ENCODE peak calls at places on chromosomes 16 and 17, in six cellular contexts. U is prostate gland; B is CD4-positive, CD25-positive, alpha-beta regulatory T cell; H is small intestine; I is naive thymus-derived CD4-positive, alpha-beta T cell; X is cardiac muscle cell. T is an unnamed sample.
A peak's percentile ranks its signal among the peaks of the same experiment; 100 is the strongest.

GRCh38 chr17:75844530-75845057 is 390 bp upstream of the UNC13D start:
- DNase-seq in U (peak; percentile 81), B (peak; percentile 54), H (peak; percentile 90), I (no peak), X (no peak), T (peak; percentile 85)

GRCh38 chr16:56911771-56912541 is 20.0 kb upstream of the HERPUD1 start:
- DNase-seq in U (no peak), B (no peak), H (no peak), I (no peak), X (no peak), T (peak; percentile 74)

GRCh38 chr17:83083368-83084201 is 4.2 kb downstream of the METRNL start:
- DNase-seq in U (no peak), B (no peak), H (peak; percentile 56), I (no peak), X (no peak), T (no peak)

GRCh38 chr16:57663917-57664661 is 4.0 kb upstream of the ADGRG3 start:
- DNase-seq in U (no peak), B (no peak), H (no peak), I (no peak), X (peak; percentile 36), T (no peak)

GRCh38 chr16:58670177-58670576 is 14.4 kb downstream of the SLC38A7 start:
- DNase-seq in U (no peak), B (no peak), H (no peak), I (no peak), X (no peak), T (no peak)

GRCh38 chr17:57340160-57340981 is 84.0 kb downstream of the MSI2 start:
- DNase-seq in U (no peak), B (no peak), H (no peak), I (no peak), X (no peak), T (no peak)

GRCh38 chr17:63041722-63042121 is 75.7 kb downstream of the TANC2 start:
- DNase-seq in U (no peak), B (no peak), H (no peak), I (no peak), X (no peak), T (no peak)

GRCh38 chr17:66604381-66604780 is 230.5 kb upstream of the CACNG5 start:
- DNase-seq in U (no peak), B (no peak), H (no peak), I (no peak), X (no peak), T (no peak)

GRCh38 chr16:53261276-53261675 is 173.0 kb upstream of the RBL2 start:
- DNase-seq in U (no peak), B (no peak), H (no peak), I (no peak), X (no peak), T (no peak)

GRCh38 chr17:62870581-62870964 is 62.5 kb upstream of the MARCHF10 start:
- DNase-seq in U (no peak), B (no peak), H (no peak), I (no peak), X (no peak), T (no peak)

GRCh38 chr17:81865733-81866439 is 5.3 kb downstream of the ARHGDIA start:
- DNase-seq in U (no peak), B (no peak), H (peak; percentile 99), I (peak; percentile 16), X (no peak), T (peak; percentile 96)

GRCh38 chr17:55093358-55093757 is 124.8 kb downstream of the STXBP4 start:
- DNase-seq in U (no peak), B (peak; percentile 27), H (no peak), I (no peak), X (no peak), T (no peak)

GRCh38 chr17:72634621-72635020 is 457.9 kb downstream of the SLC39A11 start:
- DNase-seq in U (peak; percentile 49), B (no peak), H (peak; percentile 51), I (no peak), X (no peak), T (peak; percentile 65)

GRCh38 chr17:71546369-71546864 is 574.4 kb upstream of the SOX9 start:
- DNase-seq in U (no peak), B (no peak), H (no peak), I (no peak), X (no peak), T (no peak)

GRCh38 chr17:81859906-81860755 is at the start of gene P4HB:
- DNase-seq in U (no peak), B (no peak), H (no peak), I (no peak), X (no peak), T (peak; percentile 33)

GRCh38 chr17:8883353-8883752 is 15.9 kb upstream of the PIK3R6 start:
- DNase-seq in U (no peak), B (no peak), H (no peak), I (no peak), X (no peak), T (no peak)

GRCh38 chr16:89357055-89357454 is 133.3 kb downstream of the ANKRD11 start:
- DNase-seq in U (no peak), B (peak; percentile 62), H (peak; percentile 35), I (no peak), X (no peak), T (no peak)

GRCh38 chr16:84068041-84068440 is 25.4 kb upstream of the SLC38A8 start:
- DNase-seq in U (no peak), B (no peak), H (no peak), I (no peak), X (no peak), T (no peak)

GRCh38 chr17:31068291-31068690 is 26.5 kb upstream of the NF1 start:
- DNase-seq in U (no peak), B (peak; percentile 78), H (peak; percentile 59), I (no peak), X (no peak), T (peak; percentile 65)

GRCh38 chr16:75267631-75268264 is 16.3 kb upstream of the BCAR1 start:
- DNase-seq in U (peak; percentile 66), B (no peak), H (peak; percentile 93), I (no peak), X (peak; percentile 90), T (peak; percentile 84)

GRCh38 chr17:10117085-10117484 is 81.3 kb downstream of the GAS7 start:
- DNase-seq in U (no peak), B (no peak), H (no peak), I (no peak), X (no peak), T (no peak)

GRCh38 chr16:53952215-53953208 is 248.6 kb downstream of the FTO start:
- DNase-seq in U (no peak), B (peak; percentile 70), H (peak; percentile 66), I (peak; percentile 19), X (no peak), T (no peak)

GRCh38 chr16:82701302-82702022 is 74.7 kb downstream of the CDH13 start:
- DNase-seq in U (no peak), B (no peak), H (no peak), I (no peak), X (no peak), T (no peak)

GRCh38 chr17:40350410-40351184 is 13.9 kb downstream of the GJD3 start:
- DNase-seq in U (no peak), B (no peak), H (no peak), I (no peak), X (peak; percentile 31), T (no peak)

GRCh38 chr16:68005786-68006286 is 6.6 kb upstream of the DPEP2 start:
- DNase-seq in U (no peak), B (peak; percentile 97), H (peak; percentile 14), I (peak; percentile 81), X (no peak), T (peak; percentile 47)

GRCh38 chr17:81553616-81554181 is 1.5 kb upstream of the FAAP100 start:
- DNase-seq in U (no peak), B (no peak), H (peak; percentile 19), I (no peak), X (no peak), T (peak; percentile 33)

GRCh38 chr17:68378202-68379149 is 78.8 kb downstream of the WIPI1 start:
- DNase-seq in U (peak; percentile 90), B (no peak), H (peak; percentile 12), I (no peak), X (no peak), T (peak; percentile 77)

GRCh38 chr16:66199189-66199588 is 167.3 kb upstream of the CDH5 start:
- DNase-seq in U (no peak), B (no peak), H (no peak), I (no peak), X (no peak), T (no peak)

GRCh38 chr16:2804728-2805127 is 6.5 kb downstream of the PRSS41 start:
- DNase-seq in U (no peak), B (no peak), H (no peak), I (no peak), X (no peak), T (no peak)
- H3K4me3 ChIP-seq in U (no peak overlapping the region), B (no peak overlapping the region), H (no peak overlapping the region), I (no peak overlapping the region), X (no peak overlapping the region), T (no peak overlapping the region)

GRCh38 chr17:78271419-78272160 is 40.2 kb downstream of the TMEM235 start:
- DNase-seq in U (no peak), B (no peak), H (no peak), I (no peak), X (no peak), T (no peak)
- H3K4me1 ChIP-seq in U (no peaks in the 10 kb centered on the region), B (peaks cover 26% of the 10 kb centered on the region), H (no peaks in the 10 kb centered on the region), I (peaks cover 37% of the 10 kb centered on the region), X (peaks cover 52% of the 10 kb centered on the region), T (peaks cover 10% of the 10 kb centered on the region)

GRCh38 chr16:29804020-29804419 is 2.3 kb upstream of the MAZ start:
- DNase-seq in U (no peak), B (no peak), H (no peak), I (no peak), X (no peak), T (no peak)
- H3K4me3 ChIP-seq in U (no peak overlapping the region), B (peak overlapping the region; percentile 72), H (no peak overlapping the region), I (no peak overlapping the region), X (no peak overlapping the region), T (no peak overlapping the region)

GRCh38 chr17:78126895-78127239 is 1.7 kb downstream of the TMC6 start:
- DNase-seq in U (no peak), B (no peak), H (no peak), I (no peak), X (no peak), T (no peak)
- H3K4me1 ChIP-seq in U (peaks cover 12% of the 10 kb centered on the region), B (peaks cover 84% of the 10 kb centered on the region), H (peaks cover 2% of the 10 kb centered on the region), I (peaks cover 64% of the 10 kb centered on the region), X (peaks cover 14% of the 10 kb centered on the region), T (peaks cover 15% of the 10 kb centered on the region)

DNA sequence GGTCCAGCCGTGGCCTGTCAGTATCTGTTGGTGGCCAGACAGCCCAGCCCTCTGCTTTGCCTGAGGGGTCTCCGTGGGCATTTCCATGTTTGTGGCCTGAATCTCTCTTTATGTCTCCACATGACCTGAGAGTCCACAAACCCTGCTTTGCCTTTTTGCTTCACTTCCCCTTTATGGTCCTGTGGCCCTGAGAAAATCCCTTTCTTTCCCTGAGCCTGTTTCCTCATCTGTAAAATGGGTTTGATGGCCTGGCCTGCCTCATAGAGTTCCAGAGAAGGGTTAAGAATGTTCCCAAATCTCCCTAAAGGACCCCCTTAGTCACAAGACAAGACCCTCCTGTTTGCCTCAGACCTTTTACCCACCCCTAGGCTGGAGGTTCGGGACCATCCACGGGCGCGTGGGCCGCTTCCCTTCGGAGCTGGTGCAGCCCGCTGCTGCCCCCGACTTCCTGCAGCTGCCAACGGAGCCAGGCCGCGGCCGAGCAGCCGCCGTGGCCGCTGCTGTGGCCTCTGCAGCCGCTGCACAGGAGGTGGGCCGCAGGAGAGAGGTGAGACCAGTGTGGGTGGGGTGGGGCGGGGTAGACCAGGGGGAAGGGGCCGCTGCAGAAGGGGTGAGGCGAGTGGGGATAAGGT is 26.2 kb upstream of the ALKBH5 start:
- DNase-seq in U (no peak), B (no peak), H (no peak), I (no peak), X (no peak), T (no peak)
- H3K4me3 ChIP-seq in U (no peak overlapping the region), B (no peak overlapping the region), H (no peak overlapping the region), I (no peak overlapping the region), X (no peak overlapping the region), T (no peak overlapping the region)